ENCODE peak calls at places on chromosomes 12 and 14, in six cellular contexts. O is GM10248, K is osteoblast, G is upper lobe of right lung, Q is A549, Z is fibroblast of the aortic adventitia. I is an unnamed sample.

GRCh38 chr14:95490727-95491451 is 25.6 kb downstream of the SYNE3 start:
- DNase-seq in O (no peak), K (no peak), G (no peak), Q (no peak), Z (peak; percentile 86), I (no peak)

GRCh38 chr12:62260733-62261683 is 804 bp downstream of the USP15 start:
- DNase-seq in O (peak; percentile 47), K (peak; percentile 52), G (no peak), Q (peak; percentile 21), Z (peak; percentile 41), I (peak; percentile 41)

GRCh38 chr12:64997858-64998257 is 123.2 kb downstream of the WIF1 start:
- DNase-seq in O (no peak), K (no peak), G (no peak), Q (no peak), Z (no peak), I (no peak)

GRCh38 chr12:39587247-39587646 is 32.4 kb downstream of the ABCD2 start:
- DNase-seq in O (no peak), K (no peak), G (no peak), Q (no peak), Z (no peak), I (no peak)

GRCh38 chr12:62686938-62687337 is 220.3 kb downstream of the MON2 start:
- DNase-seq in O (no peak), K (no peak), G (no peak), Q (no peak), Z (peak; percentile 37), I (no peak)

GRCh38 chr14:74888164-74889158 is 6.7 kb downstream of the DLST start:
- DNase-seq in O (no peak), K (peak; percentile 13), G (no peak), Q (no peak), Z (peak; percentile 50), I (no peak)

GRCh38 chr12:64780531-64781373 is 21.5 kb upstream of the GNS start:
- DNase-seq in O (peak; percentile 47), K (peak; percentile 85), G (peak; percentile 91), Q (peak; percentile 44), Z (no peak), I (peak; percentile 68)

GRCh38 chr12:106428379-106428778 is 70.8 kb downstream of the POLR3B start:
- DNase-seq in O (no peak), K (no peak), G (no peak), Q (no peak), Z (peak; percentile 83), I (no peak)

GRCh38 chr14:90893028-90893427 is 76.8 kb upstream of the TTC7B start:
- DNase-seq in O (no peak), K (no peak), G (no peak), Q (no peak), Z (no peak), I (no peak)

GRCh38 chr14:72792051-72792788 is 101.7 kb downstream of the DPF3 start:
- DNase-seq in O (no peak), K (no peak), G (no peak), Q (no peak), Z (peak; percentile 21), I (no peak)

GRCh38 chr12:69330475-69331473 is 17.4 kb upstream of the LYZ start:
- DNase-seq in O (peak; percentile 31), K (peak; percentile 22), G (peak; percentile 70), Q (no peak), Z (peak; percentile 8), I (peak; percentile 32)

GRCh38 chr12:111100003-111100402 is 179.6 kb upstream of the MYL2 start:
- DNase-seq in O (no peak), K (no peak), G (no peak), Q (no peak), Z (no peak), I (no peak)

GRCh38 chr14:90091393-90091792 is 29.6 kb downstream of the KCNK13 start:
- DNase-seq in O (no peak), K (peak; percentile 69), G (no peak), Q (no peak), Z (peak; percentile 80), I (no peak)

GRCh38 chr14:68358500-68358899 is 434.4 kb downstream of the ZFP36L1 start:
- DNase-seq in O (no peak), K (no peak), G (no peak), Q (no peak), Z (no peak), I (no peak)

GRCh38 chr12:98372340-98373018 is 142.9 kb upstream of the TMPO start:
- DNase-seq in O (no peak), K (no peak), G (no peak), Q (no peak), Z (no peak), I (no peak)

GRCh38 chr12:19474147-19474546 is 34.9 kb downstream of the AEBP2 start:
- DNase-seq in O (no peak), K (no peak), G (no peak), Q (no peak), Z (peak; percentile 45), I (no peak)

GRCh38 chr14:61941421-61941805 is 179.2 kb downstream of the SNAPC1 start:
- DNase-seq in O (no peak), K (no peak), G (no peak), Q (no peak), Z (no peak), I (no peak)

GRCh38 chr12:6535960-6536847 is 1.9 kb downstream of the GAPDH start:
- DNase-seq in O (no peak), K (peak; percentile 64), G (no peak), Q (no peak), Z (peak; percentile 17), I (no peak)

GRCh38 chr14:90533591-90534021 is 136.8 kb downstream of the CALM1 start:
- DNase-seq in O (no peak), K (peak; percentile 86), G (peak; percentile 71), Q (no peak), Z (no peak), I (no peak)

GRCh38 chr14:38210587-38211257 is 3.0 kb downstream of the SSTR1 start:
- DNase-seq in O (no peak), K (peak; percentile 87), G (peak; percentile 64), Q (no peak), Z (peak; percentile 36), I (peak; percentile 18)

GRCh38 chr12:106247731-106248176 is at the start of gene CKAP4:
- DNase-seq in O (peak; percentile 83), K (peak; percentile 98), G (peak; percentile 92), Q (peak; percentile 65), Z (peak; percentile 71), I (peak; percentile 86)

GRCh38 chr14:89365071-89365801 is 51.8 kb downstream of the FOXN3 start:
- DNase-seq in O (peak; percentile 75), K (no peak), G (no peak), Q (no peak), Z (no peak), I (peak; percentile 75)

GRCh38 chr12:125412506-125412905 is 347.3 kb downstream of the AACS start:
- DNase-seq in O (no peak), K (no peak), G (no peak), Q (no peak), Z (no peak), I (no peak)

GRCh38 chr12:51070004-51070403 is 13.4 kb downstream of the CSRNP2 start:
- DNase-seq in O (no peak), K (no peak), G (no peak), Q (no peak), Z (peak; percentile 33), I (no peak)

GRCh38 chr12:114500775-114501473 is 95.0 kb upstream of the TBX5 start:
- DNase-seq in O (no peak), K (no peak), G (no peak), Q (no peak), Z (no peak), I (no peak)

DNA sequence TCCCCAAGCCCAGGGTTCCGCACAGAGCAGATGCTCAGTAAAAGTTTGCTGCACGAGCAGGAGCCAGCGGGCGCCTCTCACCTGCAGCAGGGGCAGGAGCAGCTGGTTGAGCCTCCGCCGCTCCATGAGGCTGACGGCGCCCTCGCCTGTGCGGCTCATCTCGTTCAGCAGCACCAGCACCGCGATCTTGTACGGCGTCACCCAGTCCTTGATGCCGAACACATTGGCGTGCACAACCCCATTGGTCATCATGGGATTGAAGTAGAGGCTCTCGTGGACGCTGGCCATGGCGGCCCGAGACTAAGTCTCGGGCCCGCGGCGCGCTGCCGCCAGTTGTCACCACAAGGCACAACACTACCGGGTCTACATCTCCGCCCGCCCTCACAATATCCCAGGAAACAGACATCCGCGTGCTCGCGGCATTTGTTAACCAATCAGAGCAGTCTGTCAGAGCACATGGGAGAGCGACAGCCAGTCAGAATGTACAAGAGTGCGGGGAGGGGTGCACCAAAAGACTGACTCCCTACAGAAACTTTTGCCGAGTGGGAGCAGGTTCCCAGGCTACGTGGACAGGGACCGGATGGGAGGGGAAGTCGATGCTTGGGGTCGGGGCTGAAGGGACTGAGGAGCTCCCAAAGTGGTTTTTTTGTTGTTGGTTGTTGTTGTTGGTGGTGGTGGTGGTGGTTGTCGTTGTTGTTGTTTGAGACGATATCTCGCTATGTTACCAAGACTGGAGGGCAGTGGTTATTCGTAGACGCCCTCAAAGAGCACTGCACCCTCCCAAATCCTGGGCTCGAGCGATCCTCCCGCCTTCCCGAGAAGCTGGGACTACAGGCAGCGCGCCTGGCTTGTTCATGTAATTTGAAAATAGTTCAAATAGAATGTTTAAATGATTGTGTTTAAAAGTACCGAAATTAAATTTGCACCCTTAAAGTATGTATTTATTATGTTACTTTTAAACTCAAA is at the start of gene ANAPC5:
- DNase-seq in O (peak; percentile 97), K (peak; percentile 98), G (peak; percentile 95), Q (peak; percentile 99), Z (peak; percentile 99), I (peak; percentile 97)
- TF ChIP-seq CTCF in O (no peak), K (no peak), G (peak; percentile 5), Q (no peak), Z (no peak), I (no peak)

GRCh38 chr12:59444932-59445331 is 150.9 kb upstream of the SLC16A7 start:
- DNase-seq in O (no peak), K (no peak), G (no peak), Q (no peak), Z (peak; percentile 58), I (no peak)
- TF ChIP-seq CTCF in O (peak; percentile 23), K (peak; percentile 59), G (peak; percentile 41), Q (no peak), Z (peak; percentile 52), I (peak; percentile 29)

GRCh38 chr12:66103011-66103913 is 27.3 kb downstream of the LLPH start:
- DNase-seq in O (no peak), K (no peak), G (no peak), Q (no peak), Z (no peak), I (no peak)
- TF ChIP-seq CTCF in O (no peak), K (peak; percentile 26), G (no peak), Q (no peak), Z (peak; percentile 14), I (no peak)

DNA sequence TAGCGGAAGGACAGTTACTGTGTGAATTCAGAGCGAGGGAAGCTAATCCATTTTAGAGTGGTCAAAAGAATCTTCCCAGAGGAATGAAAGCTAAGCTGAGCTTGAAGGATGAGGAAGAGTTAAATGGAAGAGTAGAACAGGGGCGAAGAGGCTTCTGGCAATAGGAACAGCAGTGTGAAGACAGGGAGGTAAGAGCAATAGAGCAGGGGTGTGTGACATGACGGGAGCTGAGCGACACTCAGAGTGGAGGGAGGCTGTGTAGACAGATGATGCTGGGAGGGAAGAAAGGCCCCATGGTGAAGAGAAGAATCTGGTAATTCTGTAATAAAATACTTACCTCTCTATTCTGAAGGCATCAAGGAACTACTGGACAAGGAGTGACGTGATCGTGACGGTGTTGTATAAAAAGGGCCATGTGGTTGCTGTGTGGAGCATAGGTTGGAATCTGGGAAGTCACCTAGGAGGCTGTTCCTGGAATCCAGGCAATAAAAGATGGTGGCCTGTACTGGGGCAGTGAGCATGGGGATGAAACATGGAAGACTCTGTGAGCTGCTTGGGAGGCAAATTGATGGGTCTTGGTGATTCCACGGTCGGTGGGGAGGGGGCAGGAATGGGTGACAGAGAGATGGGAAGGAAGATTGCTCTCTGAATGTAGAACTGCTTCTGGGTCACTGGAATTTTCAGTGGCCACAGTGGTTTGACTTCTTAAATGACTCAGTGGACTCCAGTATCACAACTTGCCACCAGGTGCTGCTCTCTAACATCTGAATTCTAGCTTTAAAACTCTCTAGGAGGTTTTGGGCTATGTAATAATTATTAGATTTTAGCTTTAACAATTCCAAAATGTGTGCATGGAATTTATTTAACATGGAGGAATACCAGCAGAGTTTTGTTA is 164.1 kb downstream of the ATP23 start:
- DNase-seq in O (no peak), K (peak; percentile 62), G (no peak), Q (peak; percentile 14), Z (peak; percentile 2), I (no peak)
- TF ChIP-seq CTCF in O (no peak), K (peak; percentile 42), G (no peak), Q (no peak), Z (peak; percentile 22), I (no peak)

I was measured in GM13976.